ENCODE peak calls at places on chromosomes 7 and 10, in nine cellular contexts. X is NCI-H1436 treated with DMSO at 0.1 percent for 48 hours, Y is SK-N-MC, K is globus pallidus, P is A172, T is midbrain, J is cardiac muscle cell, H is Calu3, L is GM12865. E is an unnamed sample.

GRCh38 chr10:102368072-102368471 is 27.4 kb upstream of the NFKB2 start:
- DNase-seq in X (no peak), Y (no peak), K (no peak), P (peak), T (no peak), J (no peak), H (peak), L (no peak), E (no peak)

GRCh38 chr10:44389150-44389549 is 4.3 kb upstream of the CXCL12 start:
- DNase-seq in X (no peak), Y (no peak), K (no peak), P (no peak), T (no peak), J (no peak), H (no peak), L (no peak), E (peak)

GRCh38 chr7:29335188-29336083 is 140.9 kb downstream of the CHN2 start:
- DNase-seq in X (no peak), Y (no peak), K (no peak), P (no peak), T (no peak), J (no peak), H (no peak), L (no peak), E (no peak)

GRCh38 chr10:92087750-92088395 is 164.3 kb downstream of the BTAF1 start:
- DNase-seq in X (peak), Y (no peak), K (peak), P (peak), T (peak), J (peak), H (peak), L (peak), E (peak)

GRCh38 chr7:134899729-134900128 is 86.6 kb upstream of the AGBL3 start:
- DNase-seq in X (no peak), Y (no peak), K (no peak), P (peak), T (no peak), J (peak), H (peak), L (no peak), E (no peak)

GRCh38 chr10:63637833-63638443 is 116.7 kb downstream of the REEP3 start:
- DNase-seq in X (no peak), Y (no peak), K (no peak), P (no peak), T (no peak), J (no peak), H (peak), L (no peak), E (no peak)

GRCh38 chr7:123537026-123537642 is 2.7 kb upstream of the IQUB start:
- DNase-seq in X (no peak), Y (no peak), K (peak), P (peak), T (peak), J (peak), H (no peak), L (peak), E (no peak)

GRCh38 chr10:48236199-48236621 is 38.3 kb downstream of the FRMPD2 start:
- DNase-seq in X (no peak), Y (no peak), K (no peak), P (no peak), T (no peak), J (no peak), H (no peak), L (no peak), E (no peak)

GRCh38 chr7:144725070-144725469 is 110.8 kb downstream of the TPK1 start:
- DNase-seq in X (peak), Y (no peak), K (no peak), P (no peak), T (no peak), J (no peak), H (no peak), L (no peak), E (no peak)

GRCh38 chr10:132906836-132907235 is 35.5 kb downstream of the CFAP46 start:
- DNase-seq in X (no peak), Y (no peak), K (no peak), P (no peak), T (no peak), J (no peak), H (no peak), L (no peak), E (peak)

GRCh38 chr10:15815242-15815885 is 44.9 kb downstream of the MINDY3 start:
- DNase-seq in X (peak), Y (peak), K (no peak), P (no peak), T (no peak), J (no peak), H (no peak), L (no peak), E (no peak)

GRCh38 chr10:17633353-17633752 is 10.6 kb upstream of the STAM start:
- DNase-seq in X (no peak), Y (no peak), K (no peak), P (no peak), T (no peak), J (no peak), H (no peak), L (no peak), E (no peak)

GRCh38 chr10:123550680-123551096 is 115.5 kb upstream of the GPR26 start:
- DNase-seq in X (no peak), Y (no peak), K (no peak), P (no peak), T (no peak), J (no peak), H (no peak), L (no peak), E (no peak)

GRCh38 chr10:121096617-121097431 is 245.7 kb downstream of the WDR11 start:
- DNase-seq in X (no peak), Y (no peak), K (no peak), P (no peak), T (no peak), J (peak), H (no peak), L (no peak), E (peak)

E was measured in left cardiac atrium.